ENCODE peak calls at places on chromosomes 13 and 19, in five cellular contexts. C is transverse colon, I is esophagus muscularis mucosa, B is prostate gland, T is breast epithelium. P is an unnamed sample.
A peak's percentile ranks its signal among the peaks of the same experiment; 100 is the strongest.

GRCh38 chr19:4066682-4067395 is at the start of gene ZBTB7A:
- DNase-seq in C (peak; percentile 91), I (no peak), B (peak; percentile 81), T (peak; percentile 79), P (peak; percentile 91)

GRCh38 chr13:84648069-84648640 is 765.9 kb upstream of the SLITRK1 start:
- DNase-seq in C (no peak), I (no peak), B (no peak), T (no peak), P (no peak)

GRCh38 chr13:40204246-40204645 is 462.2 kb downstream of the FOXO1 start:
- DNase-seq in C (no peak), I (no peak), B (no peak), T (no peak), P (no peak)

GRCh38 chr13:84139561-84140158 is 257.4 kb upstream of the SLITRK1 start:
- DNase-seq in C (no peak), I (no peak), B (no peak), T (no peak), P (no peak)

GRCh38 chr19:10043286-10043927 is 30.1 kb downstream of the RDH8 start:
- DNase-seq in C (no peak), I (no peak), B (no peak), T (no peak), P (no peak)

GRCh38 chr19:291561-292280 is 518 bp upstream of the PLPP2 start:
- DNase-seq in C (peak; percentile 55), I (no peak), B (no peak), T (peak; percentile 52), P (peak; percentile 48)

GRCh38 chr13:76711515-76712182 is 174.6 kb downstream of the KCTD12 start:
- DNase-seq in C (peak; percentile 10), I (no peak), B (no peak), T (no peak), P (no peak)

GRCh38 chr13:33182729-33183128 is 102.8 kb downstream of the STARD13 start:
- DNase-seq in C (no peak), I (no peak), B (no peak), T (no peak), P (no peak)

GRCh38 chr19:17107546-17108452 is 32.2 kb downstream of the MYO9B start:
- DNase-seq in C (peak; percentile 77), I (no peak), B (peak; percentile 89), T (peak; percentile 77), P (peak; percentile 73)

GRCh38 chr19:51277112-51277511 is 26.2 kb downstream of the SIGLECL1 start:
- DNase-seq in C (no peak), I (no peak), B (no peak), T (no peak), P (no peak)

GRCh38 chr13:102877285-102877684 is 31.5 kb downstream of the ERCC5 start:
- DNase-seq in C (no peak), I (no peak), B (no peak), T (no peak), P (no peak)

GRCh38 chr13:34671136-34671535 is 270.9 kb upstream of the NBEA start:
- DNase-seq in C (no peak), I (no peak), B (peak; percentile 14), T (no peak), P (no peak)

GRCh38 chr13:112783135-112783945 is 93.5 kb downstream of the ATP11A start:
- DNase-seq in C (no peak), I (no peak), B (no peak), T (no peak), P (peak; percentile 23)

GRCh38 chr19:33429891-33430673 is 56.6 kb downstream of the CEBPG start:
- DNase-seq in C (no peak), I (no peak), B (no peak), T (peak; percentile 49), P (no peak)

GRCh38 chr13:107968470-107968869 is 246.9 kb downstream of the LIG4 start:
- DNase-seq in C (no peak), I (no peak), B (no peak), T (no peak), P (no peak)

GRCh38 chr13:113918580-113918979 is 54.7 kb upstream of the GAS6 start:
- DNase-seq in C (no peak), I (no peak), B (no peak), T (peak; percentile 27), P (peak; percentile 2)

GRCh38 chr13:65913173-65913572 is 1317.0 kb downstream of the PCDH9 start:
- DNase-seq in C (no peak), I (no peak), B (no peak), T (no peak), P (no peak)

GRCh38 chr19:19655641-19656343 is 7.7 kb downstream of the ATP13A1 start:
- DNase-seq in C (no peak), I (no peak), B (no peak), T (no peak), P (no peak)

GRCh38 chr19:58513694-58514563 is 2.1 kb upstream of the SLC27A5 start:
- DNase-seq in C (peak; percentile 94), I (no peak), B (peak; percentile 80), T (peak; percentile 91), P (peak; percentile 94)

GRCh38 chr13:98941536-98941935 is 36.3 kb downstream of the DOCK9 start:
- DNase-seq in C (no peak), I (no peak), B (no peak), T (no peak), P (no peak)

GRCh38 chr19:28456708-28457320 is 756.1 kb downstream of the UQCRFS1 start:
- DNase-seq in C (no peak), I (no peak), B (no peak), T (no peak), P (no peak)

GRCh38 chr19:6890938-6891337 is 3.6 kb downstream of the ADGRE1 start:
- DNase-seq in C (no peak), I (no peak), B (no peak), T (no peak), P (no peak)

GRCh38 chr19:1855828-1856255 is 7.5 kb downstream of the KLF16 start:
- DNase-seq in C (no peak), I (no peak), B (no peak), T (no peak), P (no peak)

GRCh38 chr19:1854032-1854541 is 5.8 kb upstream of the REXO1 start:
- DNase-seq in C (no peak), I (no peak), B (no peak), T (no peak), P (no peak)

GRCh38 chr19:1854542-1855039 is 6.3 kb upstream of the REXO1 start:
- DNase-seq in C (peak; percentile 36), I (no peak), B (peak; percentile 56), T (no peak), P (no peak)

GRCh38 chr19:1856345-1856697 is 7.1 kb downstream of the KLF16 start:
- DNase-seq in C (no peak), I (no peak), B (no peak), T (no peak), P (no peak)

DNA sequence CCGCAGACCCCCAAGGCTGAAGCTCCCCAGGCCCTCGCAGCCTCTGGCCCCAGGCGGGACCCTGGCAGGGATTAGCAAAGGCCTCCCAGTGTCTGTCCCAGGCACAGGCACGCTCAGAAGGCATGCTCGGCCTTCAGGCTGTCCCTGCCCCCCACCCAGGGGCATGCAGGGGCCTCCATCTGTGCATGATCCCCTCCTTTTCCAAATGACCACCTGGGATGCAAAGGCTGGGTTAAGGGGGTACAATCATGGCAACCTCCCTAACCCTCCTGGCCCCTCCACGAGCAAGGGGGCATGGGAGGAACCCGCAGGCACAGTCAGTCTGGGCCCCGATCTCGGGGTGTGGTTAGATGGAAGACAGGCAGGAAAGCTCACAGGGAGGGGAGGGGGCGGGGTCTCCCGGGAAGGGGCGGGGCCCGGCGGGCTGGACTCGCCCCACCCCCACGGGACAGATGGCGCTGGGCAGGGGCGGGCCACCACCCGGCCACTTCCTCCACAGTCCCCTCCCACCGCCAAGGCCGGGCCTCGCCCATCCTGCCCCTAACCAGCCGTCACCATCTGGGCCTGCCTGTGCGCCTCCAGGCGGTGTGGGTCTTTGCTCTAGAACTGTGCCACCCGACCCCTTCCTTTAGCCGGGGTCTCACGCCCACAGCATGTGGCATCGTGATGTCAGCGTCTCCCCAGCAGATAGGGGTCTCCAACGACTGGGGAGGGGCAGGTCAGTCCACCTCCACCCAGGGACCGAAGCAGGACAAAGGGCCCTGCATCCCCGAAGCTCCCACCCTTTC is 7.0 kb upstream of the REXO1 start:
- DNase-seq in C (peak; percentile 96), I (peak; percentile 98), B (peak; percentile 75), T (peak; percentile 93), P (peak; percentile 94)
- TF ChIP-seq POLR2A in C (peak; percentile 91), I (no peak), B (peak; percentile 69), T (no peak), P (no peak)

DNA sequence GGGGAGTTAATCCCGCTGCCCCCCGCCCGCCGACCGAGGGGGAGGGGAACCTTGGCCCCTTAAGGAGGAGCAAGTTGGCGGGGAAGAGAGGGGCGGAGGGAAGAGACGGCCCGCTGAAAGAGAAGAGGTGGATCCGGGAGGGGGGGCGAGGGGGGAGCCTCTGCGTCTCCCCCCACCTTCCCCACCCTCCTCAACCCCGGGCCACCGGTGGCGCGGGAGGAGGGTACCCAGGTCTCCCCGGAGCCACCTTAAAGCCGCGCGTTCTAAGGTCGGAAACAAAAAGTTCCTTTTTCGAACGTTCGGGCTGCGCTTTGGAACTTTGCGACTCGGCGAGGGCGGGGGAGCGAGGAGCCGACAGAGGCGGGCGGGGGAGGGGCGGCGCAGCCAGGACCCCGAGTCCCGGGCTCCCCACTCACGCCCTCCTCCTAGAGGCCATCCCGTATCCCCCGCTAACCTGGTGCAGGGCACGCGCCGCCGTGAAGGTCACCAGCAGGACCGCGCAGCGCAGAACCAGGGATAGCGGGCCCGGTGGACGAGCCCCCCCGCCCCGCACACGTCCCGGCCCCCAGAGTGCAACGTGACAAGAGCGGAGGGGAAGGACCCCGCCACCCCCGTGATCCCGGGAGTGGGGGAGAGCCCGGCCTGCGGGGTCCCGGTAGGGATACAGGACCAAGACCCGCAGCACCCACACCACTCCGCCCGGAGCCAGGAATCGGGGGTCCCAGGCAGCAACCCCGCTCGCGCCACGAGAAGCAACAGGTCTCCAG is 662 bp downstream of the ERF start:
- DNase-seq in C (peak; percentile 84), I (peak; percentile 96), B (peak; percentile 75), T (peak; percentile 69), P (peak; percentile 79)
- TF ChIP-seq POLR2A in C (no peak), I (no peak), B (no peak), T (no peak), P (no peak)

DNA sequence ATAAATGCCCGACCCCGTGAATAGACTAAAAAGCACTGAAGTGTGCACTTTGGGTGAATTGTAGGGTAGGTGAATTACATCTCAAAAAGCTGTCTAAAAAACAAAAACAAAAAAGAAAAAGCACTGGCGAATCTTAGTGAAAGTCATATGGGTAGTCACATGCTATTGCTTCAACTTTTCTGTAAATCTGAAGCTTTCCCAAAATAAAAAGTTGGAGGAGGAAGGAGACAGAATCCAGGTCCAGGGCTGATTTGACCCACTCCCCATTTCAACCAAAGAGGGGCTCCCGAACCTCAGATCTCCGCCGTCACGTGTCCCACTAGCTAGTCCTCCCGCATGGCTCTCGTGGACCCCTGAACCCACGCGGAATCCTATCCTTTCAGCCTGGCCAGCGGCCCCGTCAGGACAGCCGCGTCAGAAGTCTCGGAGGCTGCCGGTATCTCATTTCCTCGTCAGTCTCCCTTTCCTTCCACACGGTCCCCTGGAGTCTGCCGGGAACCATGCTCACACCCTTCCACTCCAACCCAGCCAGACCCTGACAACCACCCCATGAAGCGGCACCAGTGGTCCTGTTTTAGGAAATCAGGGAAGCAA is 6.1 kb downstream of the PPP1R12C start:
- DNase-seq in C (no peak), I (no peak), B (no peak), T (no peak), P (no peak)
- TF ChIP-seq POLR2A in C (no peak), I (no peak), B (no peak), T (no peak), P (no peak)

DNA sequence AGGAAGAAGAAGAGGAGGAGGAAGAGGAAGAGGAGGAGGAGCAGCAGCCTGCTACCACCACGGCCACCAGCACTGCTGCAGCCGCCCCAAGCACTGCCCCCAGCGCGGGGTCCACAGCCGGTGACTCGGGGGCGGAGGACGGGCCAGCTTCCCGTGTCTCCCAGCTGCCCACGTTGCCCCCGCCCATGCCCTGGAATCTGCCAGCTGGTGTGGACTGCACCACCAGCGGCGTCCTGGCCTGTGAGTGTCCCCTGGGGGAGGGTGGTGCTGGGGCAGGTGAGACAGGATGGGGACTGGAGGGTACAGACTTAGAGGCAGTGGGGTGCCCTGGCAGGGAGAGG is 11.4 kb downstream of the SCAF1 start:
- DNase-seq in C (no peak), I (no peak), B (no peak), T (no peak), P (no peak)
- TF ChIP-seq POLR2A in C (no peak), I (no peak), B (no peak), T (no peak), P (no peak)

P was measured in stomach.